ENCODE peak calls at places on chromosomes 3 and 15, in eight cellular contexts. A, V, H, X, J, K, M and R are unnamed samples.

GRCh38 chr3:364287-364686 is 167.7 kb downstream of the CHL1 start:
- DNase-seq in X (no peak), M (no peak), J (no peak), V (no peak), H (no peak), K (no peak), A (no peak), R (no peak)

GRCh38 chr3:161295325-161295724 is 74.2 kb downstream of the NMD3 start:
- DNase-seq in K (no peak), A (no peak), M (no peak), J (no peak), V (no peak), X (no peak), H (no peak), R (no peak)

GRCh38 chr3:87207500-87207899 is 19.6 kb upstream of the CHMP2B start:
- DNase-seq in V (no peak), X (no peak), J (no peak), A (no peak), K (no peak), M (no peak), H (peak), R (no peak)

GRCh38 chr15:70474682-70475438 is 288.5 kb downstream of the UACA start:
- DNase-seq in V (no peak), A (no peak), H (peak), M (peak), X (peak), J (peak), K (peak), R (peak)

GRCh38 chr15:85956515-85957275 is 123.0 kb upstream of the AGBL1 start:
- DNase-seq in H (no peak), A (no peak), X (no peak), M (no peak), J (no peak), K (no peak), V (no peak), R (no peak)

GRCh38 chr3:119731545-119732343 is 28.9 kb downstream of the CFAP91 start:
- DNase-seq in H (peak), V (no peak), X (no peak), K (no peak), J (no peak), M (no peak), A (no peak), R (peak)

GRCh38 chr3:100209948-100210776 is 50.6 kb upstream of the TBC1D23 start:
- DNase-seq in K (no peak), A (no peak), X (no peak), V (no peak), M (no peak), J (no peak), H (no peak), R (no peak)

GRCh38 chr3:170610321-170610884 is 24.5 kb upstream of the SLC7A14 start:
- DNase-seq in M (no peak), A (no peak), X (no peak), J (no peak), K (no peak), H (no peak), V (no peak), R (no peak)

GRCh38 chr3:183527980-183528379 is 27.5 kb downstream of the KLHL6 start:
- DNase-seq in X (no peak), K (no peak), J (no peak), M (no peak), H (no peak), A (no peak), V (no peak), R (no peak)

GRCh38 chr3:143171141-143171651 is 51.6 kb downstream of the CHST2 start:
- DNase-seq in X (no peak), V (no peak), M (no peak), K (no peak), J (no peak), A (no peak), H (no peak), R (no peak)

GRCh38 chr15:95464091-95464888 is 866.2 kb upstream of the NR2F2 start:
- DNase-seq in X (no peak), J (peak), V (no peak), K (no peak), M (no peak), H (no peak), A (no peak), R (no peak)

GRCh38 chr3:106635271-106635670 is 742.0 kb upstream of the CCDC54 start:
- DNase-seq in J (no peak), X (no peak), M (no peak), A (no peak), V (no peak), K (no peak), H (peak), R (no peak)

GRCh38 chr3:61936344-61936937 is 375.1 kb downstream of the PTPRG start:
- DNase-seq in V (no peak), K (no peak), X (no peak), J (no peak), A (no peak), H (no peak), M (no peak), R (peak)